ENCODE peak calls at places on chromosomes 4 and X, in seven cellular contexts. One of them, this sample, is unnamed.

GRCh38 chr4:13592220-13592619 is 35.3 kb downstream of the BOD1L1 start:
- DNase-seq in right atrium auricular region: no peak
- DNase-seq in OCI-LY7: no peak
- DNase-seq in aorta: no peak
- DNase-seq in PC-3: no peak
- DNase-seq in SJSA1: no peak
- DNase-seq in IMR-90: no peak
- DNase-seq in this sample: no peak

GRCh38 chr4:153450545-153450917 is 15.6 kb upstream of the TMEM131L start:
- DNase-seq in PC-3: no peak
- DNase-seq in right atrium auricular region: no peak
- DNase-seq in SJSA1: no peak
- DNase-seq in OCI-LY7: no peak
- DNase-seq in IMR-90: no peak
- DNase-seq in aorta: no peak
- DNase-seq in this sample: no peak

GRCh38 chr4:26032572-26033320 is 118.7 kb downstream of the SMIM20 start:
- DNase-seq in SJSA1: no peak
- DNase-seq in PC-3: peak; percentile 55
- DNase-seq in IMR-90: peak; percentile 91
- DNase-seq in OCI-LY7: no peak
- DNase-seq in aorta: no peak
- DNase-seq in right atrium auricular region: no peak
- DNase-seq in this sample: no peak

GRCh38 chrX:67612231-67612630 is 68.4 kb downstream of the AR start:
- DNase-seq in PC-3: no peak
- DNase-seq in IMR-90: peak; percentile 32
- DNase-seq in right atrium auricular region: no peak
- DNase-seq in OCI-LY7: no peak
- DNase-seq in SJSA1: peak; percentile 56
- DNase-seq in aorta: no peak
- DNase-seq in this sample: no peak

GRCh38 chr4:184344899-184345572 is 127.4 kb upstream of the ENPP6 start:
- DNase-seq in PC-3: no peak
- DNase-seq in IMR-90: no peak
- DNase-seq in aorta: no peak
- DNase-seq in right atrium auricular region: peak; percentile 40
- DNase-seq in OCI-LY7: no peak
- DNase-seq in SJSA1: no peak
- DNase-seq in this sample: peak; percentile 73

GRCh38 chr4:37446016-37446415 is 201.5 kb downstream of the NWD2 start:
- DNase-seq in aorta: no peak
- DNase-seq in SJSA1: no peak
- DNase-seq in IMR-90: no peak
- DNase-seq in OCI-LY7: no peak
- DNase-seq in right atrium auricular region: no peak
- DNase-seq in PC-3: peak; percentile 75
- DNase-seq in this sample: no peak

GRCh38 chrX:34901761-34902160 is 40.8 kb upstream of the FAM47B start:
- DNase-seq in OCI-LY7: no peak
- DNase-seq in PC-3: no peak
- DNase-seq in IMR-90: no peak
- DNase-seq in SJSA1: no peak
- DNase-seq in right atrium auricular region: no peak
- DNase-seq in aorta: no peak
- DNase-seq in this sample: no peak

GRCh38 chr4:1010522-1011021 is 854 bp upstream of the FGFRL1 start:
- DNase-seq in aorta: peak; percentile 92
- DNase-seq in IMR-90: peak; percentile 68
- DNase-seq in right atrium auricular region: peak; percentile 86
- DNase-seq in SJSA1: peak; percentile 22
- DNase-seq in PC-3: peak; percentile 79
- DNase-seq in OCI-LY7: peak; percentile 18
- DNase-seq in this sample: peak; percentile 89

GRCh38 chrX:9355739-9356138 is 109.1 kb upstream of the TBL1X start:
- DNase-seq in IMR-90: no peak
- DNase-seq in right atrium auricular region: no peak
- DNase-seq in OCI-LY7: no peak
- DNase-seq in PC-3: no peak
- DNase-seq in aorta: no peak
- DNase-seq in SJSA1: no peak
- DNase-seq in this sample: no peak

GRCh38 chr4:12421364-12421763 is 992.7 kb upstream of the HS3ST1 start:
- DNase-seq in PC-3: no peak
- DNase-seq in aorta: no peak
- DNase-seq in IMR-90: no peak
- DNase-seq in SJSA1: no peak
- DNase-seq in right atrium auricular region: no peak
- DNase-seq in OCI-LY7: no peak
- DNase-seq in this sample: no peak

GRCh38 chrX:111035256-111035655 is 60.7 kb upstream of the PAK3 start:
- DNase-seq in aorta: no peak
- DNase-seq in PC-3: no peak
- DNase-seq in IMR-90: no peak
- DNase-seq in right atrium auricular region: no peak
- DNase-seq in OCI-LY7: no peak
- DNase-seq in SJSA1: no peak
- DNase-seq in this sample: no peak

GRCh38 chrX:52574416-52575275 is 57.8 kb upstream of the XAGE1B start:
- DNase-seq in IMR-90: peak; percentile 61
- DNase-seq in SJSA1: peak; percentile 12
- DNase-seq in OCI-LY7: peak; percentile 65
- DNase-seq in PC-3: peak; percentile 65
- DNase-seq in right atrium auricular region: no peak
- DNase-seq in aorta: no peak
- DNase-seq in this sample: peak; percentile 48

GRCh38 chrX:23779025-23779424 is 3.9 kb upstream of the SAT1 start:
- DNase-seq in right atrium auricular region: no peak
- DNase-seq in OCI-LY7: peak; percentile 3
- DNase-seq in PC-3: peak; percentile 94
- DNase-seq in SJSA1: peak; percentile 49
- DNase-seq in aorta: no peak
- DNase-seq in IMR-90: peak; percentile 85
- DNase-seq in this sample: no peak

GRCh38 chr4:38160487-38161207 is 200.4 kb downstream of the PTTG2 start:
- DNase-seq in IMR-90: peak; percentile 99
- DNase-seq in SJSA1: peak; percentile 18
- DNase-seq in PC-3: peak; percentile 76
- DNase-seq in aorta: no peak
- DNase-seq in OCI-LY7: no peak
- DNase-seq in right atrium auricular region: peak; percentile 72
- DNase-seq in this sample: peak; percentile 75

GRCh38 chrX:32448945-32449344 is 762.4 kb downstream of the DMD start:
- DNase-seq in aorta: no peak
- DNase-seq in PC-3: no peak
- DNase-seq in right atrium auricular region: no peak
- DNase-seq in IMR-90: no peak
- DNase-seq in SJSA1: no peak
- DNase-seq in OCI-LY7: peak; percentile 44
- DNase-seq in this sample: no peak

GRCh38 chr4:41307633-41308032 is 50.9 kb downstream of the UCHL1 start:
- DNase-seq in OCI-LY7: no peak
- DNase-seq in PC-3: no peak
- DNase-seq in aorta: no peak
- DNase-seq in SJSA1: no peak
- DNase-seq in IMR-90: no peak
- DNase-seq in right atrium auricular region: no peak
- DNase-seq in this sample: no peak

GRCh38 chr4:23033796-23034195 is 341.1 kb downstream of the GBA3 start:
- DNase-seq in SJSA1: peak; percentile 17
- DNase-seq in OCI-LY7: no peak
- DNase-seq in PC-3: no peak
- DNase-seq in right atrium auricular region: no peak
- DNase-seq in aorta: no peak
- DNase-seq in IMR-90: no peak
- DNase-seq in this sample: no peak

GRCh38 chrX:149032449-149032848 is 472.7 kb downstream of the IDS start:
- DNase-seq in OCI-LY7: no peak
- DNase-seq in SJSA1: no peak
- DNase-seq in aorta: no peak
- DNase-seq in PC-3: no peak
- DNase-seq in right atrium auricular region: no peak
- DNase-seq in IMR-90: no peak
- DNase-seq in this sample: no peak

GRCh38 chr4:111618908-111619307 is 526.3 kb upstream of the FAM241A start:
- DNase-seq in IMR-90: peak; percentile 70
- DNase-seq in OCI-LY7: no peak
- DNase-seq in aorta: no peak
- DNase-seq in PC-3: peak; percentile 22
- DNase-seq in right atrium auricular region: no peak
- DNase-seq in SJSA1: no peak
- DNase-seq in this sample: no peak

GRCh38 chr4:52566136-52567031 is 92.7 kb downstream of the USP46 start:
- DNase-seq in IMR-90: peak; percentile 67
- DNase-seq in right atrium auricular region: no peak
- DNase-seq in OCI-LY7: no peak
- DNase-seq in PC-3: no peak
- DNase-seq in SJSA1: peak; percentile 90
- DNase-seq in aorta: no peak
- DNase-seq in this sample: no peak

GRCh38 chr4:113496698-113497097 is 264.8 kb downstream of the CAMK2D start:
- DNase-seq in SJSA1: no peak
- DNase-seq in right atrium auricular region: no peak
- DNase-seq in aorta: no peak
- DNase-seq in IMR-90: no peak
- DNase-seq in OCI-LY7: no peak
- DNase-seq in PC-3: no peak
- DNase-seq in this sample: no peak

GRCh38 chr4:68361146-68361589 is 11.3 kb upstream of the YTHDC1 start:
- DNase-seq in IMR-90: peak; percentile 70
- DNase-seq in OCI-LY7: no peak
- DNase-seq in aorta: no peak
- DNase-seq in right atrium auricular region: no peak
- DNase-seq in PC-3: peak; percentile 94
- DNase-seq in SJSA1: peak; percentile 70
- DNase-seq in this sample: no peak

GRCh38 chr4:70637239-70637920 is 8.8 kb downstream of the ENAM start:
- DNase-seq in IMR-90: peak; percentile 24
- DNase-seq in SJSA1: no peak
- DNase-seq in right atrium auricular region: no peak
- DNase-seq in PC-3: no peak
- DNase-seq in OCI-LY7: no peak
- DNase-seq in aorta: no peak
- DNase-seq in this sample: no peak
- H3K4me3 ChIP-seq in IMR-90: no peak overlapping the region
- H3K4me3 ChIP-seq in SJSA1: no peak overlapping the region
- H3K4me3 ChIP-seq in right atrium auricular region: peak overlapping the region; percentile 14
- H3K4me3 ChIP-seq in PC-3: no peak overlapping the region
- H3K4me3 ChIP-seq in OCI-LY7: no peak overlapping the region
- H3K4me3 ChIP-seq in aorta: no peak overlapping the region
- H3K4me3 ChIP-seq in this sample: no peak overlapping the region

GRCh38 chrX:68835104-68835442 is 6.3 kb downstream of the EFNB1 start:
- DNase-seq in aorta: peak; percentile 8
- DNase-seq in SJSA1: no peak
- DNase-seq in OCI-LY7: no peak
- DNase-seq in PC-3: no peak
- DNase-seq in IMR-90: no peak
- DNase-seq in right atrium auricular region: no peak
- DNase-seq in this sample: peak; percentile 1

GRCh38 chrX:68832516-68833447 is 4.0 kb downstream of the EFNB1 start:
- DNase-seq in IMR-90: no peak
- DNase-seq in SJSA1: no peak
- DNase-seq in PC-3: no peak
- DNase-seq in OCI-LY7: no peak
- DNase-seq in aorta: peak; percentile 51
- DNase-seq in right atrium auricular region: peak; percentile 46
- DNase-seq in this sample: no peak

GRCh38 chrX:68834371-68835103 is 5.7 kb downstream of the EFNB1 start:
- DNase-seq in OCI-LY7: no peak
- DNase-seq in aorta: peak; percentile 72
- DNase-seq in IMR-90: no peak
- DNase-seq in right atrium auricular region: no peak
- DNase-seq in PC-3: no peak
- DNase-seq in SJSA1: no peak
- DNase-seq in this sample: no peak

GRCh38 chrX:68833448-68833805 is 4.6 kb downstream of the EFNB1 start:
- DNase-seq in IMR-90: no peak
- DNase-seq in PC-3: no peak
- DNase-seq in SJSA1: no peak
- DNase-seq in OCI-LY7: no peak
- DNase-seq in right atrium auricular region: peak; percentile 42
- DNase-seq in aorta: peak; percentile 4
- DNase-seq in this sample: no peak

GRCh38 chrX:68833855-68834331 is 5.1 kb downstream of the EFNB1 start:
- DNase-seq in aorta: no peak
- DNase-seq in SJSA1: no peak
- DNase-seq in OCI-LY7: peak; percentile 21
- DNase-seq in right atrium auricular region: peak; percentile 38
- DNase-seq in PC-3: peak; percentile 52
- DNase-seq in IMR-90: no peak
- DNase-seq in this sample: peak; percentile 4
- H3K4me1 ChIP-seq in aorta: no peaks in the 10 kb centered on the region
- H3K4me1 ChIP-seq in SJSA1: peaks cover 13% of the 10 kb centered on the region
- H3K4me1 ChIP-seq in OCI-LY7: peaks cover 4% of the 10 kb centered on the region
- H3K4me1 ChIP-seq in right atrium auricular region: no peaks in the 10 kb centered on the region
- H3K4me1 ChIP-seq in PC-3: peaks cover 23% of the 10 kb centered on the region
- H3K4me1 ChIP-seq in IMR-90: peaks cover 3% of the 10 kb centered on the region
- H3K4me1 ChIP-seq in this sample: no peaks in the 10 kb centered on the region

GRCh38 chr4:141331534-141332358 is 111.1 kb downstream of the ZNF330 start:
- DNase-seq in OCI-LY7: no peak
- DNase-seq in IMR-90: no peak
- DNase-seq in right atrium auricular region: no peak
- DNase-seq in SJSA1: no peak
- DNase-seq in PC-3: no peak
- DNase-seq in aorta: no peak
- DNase-seq in this sample: no peak
- H3K4me3 ChIP-seq in OCI-LY7: no peak overlapping the region
- H3K4me3 ChIP-seq in IMR-90: no peak overlapping the region
- H3K4me3 ChIP-seq in right atrium auricular region: peak overlapping the region; percentile 55
- H3K4me3 ChIP-seq in SJSA1: no peak overlapping the region
- H3K4me3 ChIP-seq in PC-3: no peak overlapping the region
- H3K4me3 ChIP-seq in aorta: no peak overlapping the region
- H3K4me3 ChIP-seq in this sample: no peak overlapping the region

GRCh38 chr4:3352505-3352904 is 59.7 kb downstream of the RGS12 start:
- DNase-seq in right atrium auricular region: no peak
- DNase-seq in OCI-LY7: no peak
- DNase-seq in IMR-90: no peak
- DNase-seq in aorta: no peak
- DNase-seq in SJSA1: no peak
- DNase-seq in PC-3: no peak
- DNase-seq in this sample: no peak

GRCh38 chr4:3355266-3355748 is 62.5 kb downstream of the RGS12 start:
- DNase-seq in PC-3: no peak
- DNase-seq in IMR-90: no peak
- DNase-seq in SJSA1: no peak
- DNase-seq in OCI-LY7: peak; percentile 64
- DNase-seq in aorta: no peak
- DNase-seq in right atrium auricular region: peak; percentile 47
- DNase-seq in this sample: no peak

GRCh38 chr4:3352918-3353594 is 60.2 kb downstream of the RGS12 start:
- DNase-seq in OCI-LY7: no peak
- DNase-seq in SJSA1: no peak
- DNase-seq in aorta: no peak
- DNase-seq in PC-3: no peak
- DNase-seq in right atrium auricular region: peak; percentile 43
- DNase-seq in IMR-90: no peak
- DNase-seq in this sample: peak; percentile 38

GRCh38 chr4:3353747-3354454 is 61.1 kb downstream of the RGS12 start:
- DNase-seq in aorta: no peak
- DNase-seq in OCI-LY7: no peak
- DNase-seq in right atrium auricular region: peak; percentile 16
- DNase-seq in PC-3: no peak
- DNase-seq in IMR-90: no peak
- DNase-seq in SJSA1: no peak
- DNase-seq in this sample: no peak

GRCh38 chr4:3354455-3354811 is 61.6 kb downstream of the RGS12 start:
- DNase-seq in SJSA1: no peak
- DNase-seq in PC-3: no peak
- DNase-seq in right atrium auricular region: no peak
- DNase-seq in IMR-90: no peak
- DNase-seq in OCI-LY7: no peak
- DNase-seq in aorta: no peak
- DNase-seq in this sample: no peak
- H3K4me1 ChIP-seq in SJSA1: no peaks in the 10 kb centered on the region
- H3K4me1 ChIP-seq in PC-3: no peaks in the 10 kb centered on the region
- H3K4me1 ChIP-seq in right atrium auricular region: no peaks in the 10 kb centered on the region
- H3K4me1 ChIP-seq in IMR-90: no peaks in the 10 kb centered on the region
- H3K4me1 ChIP-seq in OCI-LY7: peaks cover 11% of the 10 kb centered on the region
- H3K4me1 ChIP-seq in aorta: peaks cover 2% of the 10 kb centered on the region
- H3K4me1 ChIP-seq in this sample: peaks cover 5% of the 10 kb centered on the region